ENCODE peak calls at places on chromosome 20, in seven cellular contexts. P is NCI-H446; D is stimulated activated CD8-positive, alpha-beta memory T cell treated with anti-CD3 and anti-CD28 coated beads, Interleukin-4, amount 100 ng/mL, for 1 hour; J is naive thymus-derived CD8-positive, alpha-beta T cell; E is non-pigmented ciliary epithelial cell; Q is activated T-helper 9 cell treated with anti-CD3 and anti-CD28 coated beads, Interleukin-2, amount 50 U/mL, for 16 hours; W is posterior cingulate gyrus. V is an unnamed sample.
A peak's percentile ranks its signal among the peaks of the same experiment; 100 is the strongest.

GRCh38 chr20:2509468-2509781 is 710 bp upstream of the ZNF343 start:
- DNase-seq in P (no peak), D (no peak), J (no peak), E (no peak), Q (no peak), W (no peak), V (no peak)

GRCh38 chr20:58700823-58701222 is 8.2 kb downstream of the NPEPL1 start:
- DNase-seq in P (no peak), D (no peak), J (no peak), E (no peak), Q (no peak), W (no peak), V (no peak)

GRCh38 chr20:1894471-1894950 is 696 bp upstream of the SIRPA start:
- DNase-seq in P (peak; percentile 50), D (no peak), J (no peak), E (no peak), Q (no peak), W (no peak), V (peak; percentile 53)

GRCh38 chr20:57807418-57808265 is 97.8 kb upstream of the PMEPA1 start:
- DNase-seq in P (no peak), D (no peak), J (no peak), E (no peak), Q (no peak), W (no peak), V (no peak)

GRCh38 chr20:25573288-25574251 is 11.8 kb downstream of the NINL start:
- DNase-seq in P (no peak), D (no peak), J (no peak), E (no peak), Q (no peak), W (no peak), V (no peak)

GRCh38 chr20:11814276-11814675 is 103.4 kb upstream of the BTBD3 start:
- DNase-seq in P (no peak), D (no peak), J (no peak), E (peak; percentile 91), Q (no peak), W (no peak), V (no peak)

GRCh38 chr20:47198254-47198671 is 158.2 kb downstream of the ZMYND8 start:
- DNase-seq in P (no peak), D (no peak), J (no peak), E (no peak), Q (peak; percentile 15), W (no peak), V (no peak)

GRCh38 chr20:48740269-48740603 is 87.6 kb downstream of the PREX1 start:
- DNase-seq in P (no peak), D (no peak), J (no peak), E (no peak), Q (no peak), W (no peak), V (no peak)

GRCh38 chr20:51492167-51493092 is 50.1 kb downstream of the NFATC2 start:
- DNase-seq in P (no peak), D (no peak), J (no peak), E (no peak), Q (no peak), W (no peak), V (no peak)

GRCh38 chr20:37276494-37277252 is 12.8 kb upstream of the MANBAL start:
- DNase-seq in P (peak; percentile 73), D (no peak), J (no peak), E (peak; percentile 60), Q (no peak), W (no peak), V (no peak)

GRCh38 chr20:32463642-32464400 is 105.7 kb downstream of the ASXL1 start:
- DNase-seq in P (no peak), D (no peak), J (no peak), E (no peak), Q (no peak), W (peak; percentile 70), V (no peak)

GRCh38 chr20:53021934-53022333 is 49.8 kb downstream of the TSHZ2 start:
- DNase-seq in P (no peak), D (no peak), J (no peak), E (no peak), Q (no peak), W (no peak), V (no peak)